ENCODE peak calls at places on chromosomes 16 and 17, in six cellular contexts. One of them, this sample, is unnamed.

GRCh38 chr17:77471984-77472836 is 331.4 kb downstream of the SEC14L1 start:
- DNase-seq in Daoy: peak
- DNase-seq in breast epithelium: peak
- DNase-seq in non-pigmented ciliary epithelial cell: no peak
- DNase-seq in DMS79: peak
- DNase-seq in adrenal gland: no peak
- DNase-seq in this sample: no peak

GRCh38 chr16:3951861-3952332 is 71.4 kb upstream of the CREBBP start:
- DNase-seq in Daoy: no peak
- DNase-seq in breast epithelium: no peak
- DNase-seq in non-pigmented ciliary epithelial cell: no peak
- DNase-seq in DMS79: no peak
- DNase-seq in adrenal gland: no peak
- DNase-seq in this sample: no peak

GRCh38 chr16:85459529-85460251 is 153.4 kb upstream of the GSE1 start:
- DNase-seq in Daoy: no peak
- DNase-seq in breast epithelium: peak
- DNase-seq in non-pigmented ciliary epithelial cell: no peak
- DNase-seq in DMS79: no peak
- DNase-seq in adrenal gland: peak
- DNase-seq in this sample: no peak

GRCh38 chr16:85687651-85688471 is 893 bp downstream of the GINS2 start:
- DNase-seq in Daoy: no peak
- DNase-seq in breast epithelium: no peak
- DNase-seq in non-pigmented ciliary epithelial cell: no peak
- DNase-seq in DMS79: no peak
- DNase-seq in adrenal gland: no peak
- DNase-seq in this sample: no peak

GRCh38 chr17:83056583-83057396 is 22.6 kb upstream of the METRNL start:
- DNase-seq in Daoy: no peak
- DNase-seq in breast epithelium: no peak
- DNase-seq in non-pigmented ciliary epithelial cell: no peak
- DNase-seq in DMS79: no peak
- DNase-seq in adrenal gland: peak
- DNase-seq in this sample: peak

GRCh38 chr16:67128887-67129286 is 19.1 kb downstream of the PHAF1 start:
- DNase-seq in Daoy: no peak
- DNase-seq in breast epithelium: no peak
- DNase-seq in non-pigmented ciliary epithelial cell: no peak
- DNase-seq in DMS79: no peak
- DNase-seq in adrenal gland: no peak
- DNase-seq in this sample: no peak

GRCh38 chr16:15900901-15901465 is 12.6 kb upstream of the CEP20 start:
- DNase-seq in Daoy: no peak
- DNase-seq in breast epithelium: no peak
- DNase-seq in non-pigmented ciliary epithelial cell: no peak
- DNase-seq in DMS79: no peak
- DNase-seq in adrenal gland: no peak
- DNase-seq in this sample: no peak

GRCh38 chr17:9658593-9659211 is 13.4 kb downstream of the USP43 start:
- DNase-seq in Daoy: peak
- DNase-seq in breast epithelium: no peak
- DNase-seq in non-pigmented ciliary epithelial cell: peak
- DNase-seq in DMS79: no peak
- DNase-seq in adrenal gland: no peak
- DNase-seq in this sample: no peak

GRCh38 chr17:41549596-41550039 is 21.5 kb upstream of the KRT19 start:
- DNase-seq in Daoy: no peak
- DNase-seq in breast epithelium: no peak
- DNase-seq in non-pigmented ciliary epithelial cell: no peak
- DNase-seq in DMS79: no peak
- DNase-seq in adrenal gland: no peak
- DNase-seq in this sample: no peak